ENCODE peak calls at places on chromosomes 13 and 19, in eight cellular contexts. E is H54; F is AG08396; O is lung; S is naive thymus-derived CD8-positive, alpha-beta T cell; M is osteocyte; Y is A549; G is GM18507. Z is an unnamed sample.

GRCh38 chr19:4656102-4656501 is 14.0 kb downstream of the MYDGF start:
- DNase-seq in E (no peak), F (no peak), O (no peak), S (no peak), M (no peak), Y (no peak), G (no peak), Z (no peak)

GRCh38 chr13:77477299-77477848 is 58.1 kb upstream of the SCEL start:
- DNase-seq in E (no peak), F (no peak), O (no peak), S (no peak), M (no peak), Y (no peak), G (no peak), Z (no peak)

GRCh38 chr19:19032420-19033175 is 719 bp downstream of the SUGP2 start:
- DNase-seq in E (peak), F (peak), O (peak), S (peak), M (peak), Y (peak), G (peak), Z (peak)

GRCh38 chr13:28220166-28220565 is 81.8 kb downstream of the PAN3 start:
- DNase-seq in E (no peak), F (peak), O (no peak), S (no peak), M (no peak), Y (no peak), G (no peak), Z (no peak)

GRCh38 chr19:3057275-3057714 is 5.0 kb downstream of the TLE5 start:
- DNase-seq in E (no peak), F (peak), O (peak), S (no peak), M (no peak), Y (peak), G (no peak), Z (no peak)

GRCh38 chr13:99218545-99218944 is 17.9 kb downstream of the UBAC2 start:
- DNase-seq in E (no peak), F (no peak), O (peak), S (no peak), M (no peak), Y (no peak), G (no peak), Z (no peak)

GRCh38 chr13:99123101-99124045 is 77.3 kb upstream of the UBAC2 start:
- DNase-seq in E (no peak), F (peak), O (no peak), S (no peak), M (peak), Y (no peak), G (no peak), Z (no peak)

GRCh38 chr19:55333870-55334269 is 5.8 kb upstream of the KMT5C start:
- DNase-seq in E (no peak), F (no peak), O (no peak), S (no peak), M (no peak), Y (no peak), G (no peak), Z (no peak)

GRCh38 chr19:19524053-19524452 is 4.7 kb upstream of the YJEFN3 start:
- DNase-seq in E (no peak), F (no peak), O (no peak), S (no peak), M (no peak), Y (no peak), G (no peak), Z (no peak)

GRCh38 chr19:48999481-49000325 is 6.0 kb downstream of the RUVBL2 start:
- DNase-seq in E (no peak), F (peak), O (peak), S (peak), M (no peak), Y (peak), G (no peak), Z (peak)

GRCh38 chr19:39128511-39129079 is 3.0 kb downstream of the PAK4 start:
- DNase-seq in E (no peak), F (no peak), O (no peak), S (no peak), M (no peak), Y (no peak), G (no peak), Z (no peak)

GRCh38 chr19:6724631-6725185 is 4.3 kb upstream of the C3 start:
- DNase-seq in E (no peak), F (no peak), O (no peak), S (no peak), M (no peak), Y (no peak), G (no peak), Z (no peak)

GRCh38 chr13:43787518-43787891 is 733 bp upstream of the ENOX1 start:
- DNase-seq in E (no peak), F (no peak), O (no peak), S (no peak), M (no peak), Y (no peak), G (no peak), Z (no peak)

GRCh38 chr19:29526730-29527499 is 1.1 kb downstream of the VSTM2B start:
- DNase-seq in E (no peak), F (no peak), O (no peak), S (no peak), M (no peak), Y (peak), G (no peak), Z (no peak)

GRCh38 chr19:30255783-30256509 is 116.2 kb upstream of the ZNF536 start:
- DNase-seq in E (no peak), F (peak), O (no peak), S (no peak), M (no peak), Y (no peak), G (no peak), Z (no peak)

GRCh38 chr19:3189702-3190469 is 4.2 kb downstream of the NCLN start:
- DNase-seq in E (no peak), F (no peak), O (no peak), S (no peak), M (no peak), Y (no peak), G (no peak), Z (peak)

GRCh38 chr13:49679244-49679643 is 12.0 kb downstream of the EBPL start:
- DNase-seq in E (no peak), F (no peak), O (no peak), S (no peak), M (no peak), Y (peak), G (no peak), Z (peak)

GRCh38 chr13:20191311-20191901 is 1.3 kb downstream of the GJB2 start:
- DNase-seq in E (no peak), F (no peak), O (no peak), S (no peak), M (no peak), Y (no peak), G (no peak), Z (no peak)

GRCh38 chr13:31982540-31982939 is 49.0 kb upstream of the FRY start:
- DNase-seq in E (no peak), F (peak), O (peak), S (no peak), M (no peak), Y (peak), G (no peak), Z (no peak)

GRCh38 chr19:44303976-44304568 is 753 bp downstream of the ZNF235 start:
- DNase-seq in E (peak), F (peak), O (no peak), S (no peak), M (no peak), Y (peak), G (no peak), Z (peak)

GRCh38 chr19:49340865-49341718 is 5.9 kb downstream of the CD37 start:
- DNase-seq in E (no peak), F (no peak), O (no peak), S (no peak), M (no peak), Y (no peak), G (no peak), Z (no peak)

GRCh38 chr19:22634450-22634827 is 315 bp downstream of the ZNF492 start:
- DNase-seq in E (no peak), F (peak), O (no peak), S (no peak), M (no peak), Y (no peak), G (no peak), Z (no peak)

GRCh38 chr13:46846736-46847135 is 49.8 kb upstream of the ESD start:
- DNase-seq in E (no peak), F (no peak), O (no peak), S (no peak), M (no peak), Y (no peak), G (no peak), Z (no peak)

GRCh38 chr19:934865-935422 is 9.1 kb downstream of the ARID3A start:
- DNase-seq in E (no peak), F (no peak), O (peak), S (no peak), M (no peak), Y (peak), G (no peak), Z (no peak)

GRCh38 chr19:55426042-55426441 is 17.1 kb downstream of the SHISA7 start:
- DNase-seq in E (no peak), F (no peak), O (no peak), S (no peak), M (no peak), Y (no peak), G (no peak), Z (no peak)

GRCh38 chr13:107266657-107267056 is 698.7 kb upstream of the ARGLU1 start:
- DNase-seq in E (no peak), F (no peak), O (no peak), S (no peak), M (no peak), Y (no peak), G (no peak), Z (no peak)

GRCh38 chr13:64925727-64926126 is 2304.4 kb downstream of the PCDH9 start:
- DNase-seq in E (no peak), F (no peak), O (no peak), S (no peak), M (no peak), Y (no peak), G (no peak), Z (no peak)

GRCh38 chr19:12946092-12946845 is 607 bp downstream of the RAD23A start:
- DNase-seq in E (no peak), F (peak), O (peak), S (peak), M (peak), Y (peak), G (no peak), Z (peak)